ENCODE peak calls at places on chromosomes 11 and 22, in nine cellular contexts. O is spleen, S is GM23338, X is SK-N-SH, Z is endothelial cell of umbilical vein, P is GM12892, Y is sigmoid colon, U is suprapubic skin, W is HCT116. D is an unnamed sample.

GRCh38 chr11:121914508-121914907 is 201.5 kb downstream of the BLID start:
- DNase-seq in O (no peak), S (no peak), X (no peak), Z (no peak), P (no peak), Y (no peak), U (no peak), W (no peak), D (no peak)

GRCh38 chr22:22681221-22681739 is 36.9 kb downstream of the GGTLC2 start:
- DNase-seq in O (no peak), S (no peak), X (no peak), Z (no peak), P (no peak), Y (no peak), U (no peak), W (no peak), D (no peak)

GRCh38 chr11:72584293-72584921 is 89.8 kb downstream of the PDE2A start:
- DNase-seq in O (peak; percentile 92), S (peak; percentile 87), X (no peak), Z (no peak), P (no peak), Y (peak; percentile 83), U (peak; percentile 74), W (no peak), D (no peak)

GRCh38 chr11:83355406-83355805 is 69.2 kb upstream of the CCDC90B start:
- DNase-seq in O (no peak), S (no peak), X (no peak), Z (no peak), P (no peak), Y (no peak), U (no peak), W (no peak), D (no peak)

GRCh38 chr22:19213496-19214473 is 35.2 kb upstream of the SLC25A1 start:
- DNase-seq in O (no peak), S (peak; percentile 64), X (no peak), Z (no peak), P (no peak), Y (no peak), U (no peak), W (no peak), D (no peak)

GRCh38 chr22:19122752-19123492 is 710 bp upstream of the DGCR2 start:
- DNase-seq in O (no peak), S (peak; percentile 67), X (peak; percentile 63), Z (no peak), P (no peak), Y (no peak), U (no peak), W (no peak), D (no peak)

GRCh38 chr22:45584121-45584570 is 81.5 kb downstream of the FBLN1 start:
- DNase-seq in O (no peak), S (no peak), X (no peak), Z (no peak), P (no peak), Y (no peak), U (no peak), W (no peak), D (no peak)

GRCh38 chr11:111674941-111675340 is 72.7 kb downstream of the SIK2 start:
- DNase-seq in O (no peak), S (no peak), X (no peak), Z (no peak), P (no peak), Y (no peak), U (no peak), W (no peak), D (no peak)

GRCh38 chr11:63248966-63249365 is 5.6 kb upstream of the SLC22A25 start:
- DNase-seq in O (no peak), S (no peak), X (no peak), Z (no peak), P (no peak), Y (no peak), U (no peak), W (no peak), D (no peak)

GRCh38 chr22:46287873-46288751 is 8.6 kb upstream of the GTSE1 start:
- DNase-seq in O (peak; percentile 95), S (no peak), X (no peak), Z (peak; percentile 21), P (peak; percentile 93), Y (no peak), U (no peak), W (no peak), D (no peak)

GRCh38 chr22:42811510-42811909 is 45.6 kb downstream of the ARFGAP3 start:
- DNase-seq in O (no peak), S (no peak), X (no peak), Z (no peak), P (no peak), Y (no peak), U (no peak), W (no peak), D (no peak)

GRCh38 chr11:117822031-117822521 is 2.5 kb downstream of the FXYD2 start:
- DNase-seq in O (peak; percentile 84), S (peak; percentile 74), X (peak; percentile 74), Z (no peak), P (no peak), Y (peak; percentile 73), U (peak; percentile 60), W (no peak), D (no peak)

GRCh38 chr11:113373306-113373705 is 14.3 kb upstream of the ANKK1 start:
- DNase-seq in O (no peak), S (no peak), X (no peak), Z (no peak), P (no peak), Y (no peak), U (no peak), W (no peak), D (no peak)

GRCh38 chr22:46297151-46297819 is 615 bp downstream of the GTSE1 start:
- DNase-seq in O (no peak), S (peak; percentile 54), X (no peak), Z (peak; percentile 46), P (no peak), Y (no peak), U (no peak), W (no peak), D (no peak)

GRCh38 chr11:120098503-120099054 is 39.3 kb downstream of the TRIM29 start:
- DNase-seq in O (peak; percentile 41), S (no peak), X (peak; percentile 45), Z (no peak), P (no peak), Y (no peak), U (no peak), W (no peak), D (no peak)

GRCh38 chr11:27795955-27796861 is 96.0 kb upstream of the BDNF start:
- DNase-seq in O (no peak), S (peak; percentile 69), X (no peak), Z (no peak), P (no peak), Y (no peak), U (no peak), W (no peak), D (no peak)

GRCh38 chr22:21568207-21569075 is 927 bp downstream of the UBE2L3 start:
- DNase-seq in O (peak; percentile 81), S (peak; percentile 50), X (peak; percentile 68), Z (peak; percentile 57), P (no peak), Y (no peak), U (no peak), W (no peak), D (no peak)
- TF ChIP-seq POLR2AphosphoS5 in O (no peak), S (peak; percentile 35), X (no peak), Z (peak; percentile 51), P (no peak), Y (no peak), U (no peak), W (no peak), D (no peak)

DNA sequence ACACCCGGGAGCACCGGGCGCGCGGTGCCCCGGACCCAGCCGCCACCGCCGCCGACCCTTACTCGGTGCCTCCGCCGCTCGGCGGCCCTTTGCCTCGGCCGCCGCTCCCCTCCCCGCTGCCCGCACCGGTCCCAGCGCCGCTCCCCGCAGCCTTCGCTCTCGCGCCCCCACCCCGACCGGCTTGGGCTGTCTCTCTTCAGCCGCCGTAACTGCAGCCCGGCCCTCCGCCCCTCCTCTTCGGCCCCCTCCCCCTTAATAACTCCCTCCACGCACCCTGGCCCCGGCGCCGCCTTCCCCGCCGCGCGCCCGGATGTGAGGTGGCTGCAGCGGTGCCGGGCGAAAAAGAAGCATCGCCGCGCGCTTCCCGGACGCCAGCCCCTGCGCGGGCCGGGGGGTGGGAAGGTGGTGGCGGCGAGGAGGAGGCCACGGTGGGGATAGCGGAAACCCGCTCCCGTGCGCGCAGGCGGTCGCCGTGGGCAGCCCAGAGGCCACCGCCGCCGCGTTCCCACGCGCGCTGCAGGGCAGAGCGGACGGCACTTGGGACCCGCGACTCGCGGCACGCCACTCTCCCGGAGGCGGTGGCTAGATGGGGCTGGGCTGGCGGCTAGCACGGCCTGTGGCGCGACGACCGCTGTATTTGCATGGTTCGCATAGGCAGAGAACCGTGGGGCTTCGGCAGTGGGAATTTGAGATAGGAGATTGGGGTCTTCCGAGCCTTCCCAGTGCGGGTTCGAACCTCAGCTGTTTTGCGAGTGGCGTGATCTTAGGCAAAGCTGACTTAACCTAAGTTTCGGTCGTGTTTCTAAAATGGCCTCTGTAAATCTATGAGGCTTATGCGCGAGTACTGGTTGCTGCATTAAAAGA is at the start of gene EIF4ENIF1:
- DNase-seq in O (peak; percentile 97), S (peak; percentile 87), X (peak; percentile 99), Z (peak; percentile 86), P (peak; percentile 80), Y (peak; percentile 92), U (peak; percentile 90), W (peak; percentile 46), D (peak; percentile 75)
- TF ChIP-seq POLR2AphosphoS5 in O (peak; percentile 86), S (peak; percentile 66), X (peak; percentile 11), Z (peak; percentile 56), P (no peak), Y (peak; percentile 63), U (peak; percentile 55), W (peak; percentile 38), D (peak; percentile 83)

DNA sequence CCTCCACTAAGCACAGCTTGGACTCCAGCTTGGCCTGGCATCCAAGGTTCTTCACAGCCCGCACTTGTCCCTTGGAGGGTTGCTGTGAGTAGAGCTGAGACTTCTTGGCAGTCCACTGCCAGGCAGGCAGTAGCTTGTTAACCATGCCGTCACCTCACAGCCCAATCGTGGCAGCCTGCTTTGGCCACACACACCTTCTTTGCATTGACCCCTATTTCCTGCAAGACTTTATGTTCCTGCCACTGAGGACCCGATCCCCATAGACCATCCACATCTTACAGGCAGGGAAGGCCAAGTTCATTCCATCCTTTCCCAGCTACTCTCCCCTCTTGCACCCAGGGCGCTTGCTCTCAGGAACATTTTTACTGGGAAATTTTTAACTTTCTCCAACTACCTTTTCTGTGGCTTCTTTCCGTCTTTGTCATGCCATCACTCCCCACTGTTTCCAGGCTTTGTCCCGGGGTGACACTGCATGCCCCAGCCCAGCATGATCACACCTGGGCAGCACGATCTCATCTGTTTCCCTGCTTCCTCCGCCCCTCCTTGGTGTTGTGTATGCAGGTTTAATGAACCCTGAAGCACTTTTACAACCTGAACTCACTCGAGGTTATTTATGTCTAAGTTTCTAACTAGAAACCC is 2.6 kb upstream of the PYGM start:
- DNase-seq in O (peak; percentile 61), S (peak; percentile 77), X (peak; percentile 24), Z (no peak), P (no peak), Y (peak; percentile 65), U (peak; percentile 64), W (no peak), D (no peak)
- TF ChIP-seq POLR2AphosphoS5 in O (peak; percentile 68), S (peak; percentile 29), X (peak; percentile 9), Z (peak; percentile 46), P (peak; percentile 96), Y (peak; percentile 26), U (no peak), W (peak; percentile 66), D (no peak)

DNA sequence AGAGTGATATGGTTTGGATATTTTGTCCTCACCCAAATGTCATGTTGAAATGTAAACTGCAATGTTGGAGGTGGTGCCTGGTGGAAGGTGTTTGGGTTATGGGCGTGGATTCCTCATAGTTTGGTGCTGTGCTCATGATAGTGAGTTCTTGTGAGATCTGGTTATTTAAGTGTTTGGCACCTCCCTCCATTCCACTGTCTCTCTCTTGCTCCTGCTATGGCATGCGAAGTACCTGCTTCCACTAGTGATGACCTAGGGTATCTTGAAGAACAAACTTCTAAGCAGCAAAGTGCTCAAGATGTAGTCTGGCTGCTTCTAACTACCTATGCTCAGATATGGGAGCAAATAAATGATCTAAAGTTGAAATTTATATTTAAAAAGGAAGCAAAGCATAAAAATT is 55.9 kb upstream of the TSPAN18 start:
- DNase-seq in O (no peak), S (peak; percentile 64), X (no peak), Z (no peak), P (no peak), Y (no peak), U (no peak), W (no peak), D (no peak)
- TF ChIP-seq POLR2AphosphoS5 in O (no peak), S (no peak), X (no peak), Z (no peak), P (no peak), Y (no peak), U (no peak), W (no peak), D (no peak)